ENCODE peak calls at places on chromosomes 11 and 22, in five cellular contexts. P, Z, L, S and C are unnamed samples.
A peak's percentile ranks its signal among the peaks of the same experiment; 100 is the strongest.

GRCh38 chr11:74739546-74740270 is 8.5 kb upstream of the CHRDL2 start:
- DNase-seq in P (peak; percentile 86), Z (peak; percentile 73), L (no peak), S (no peak), C (peak; percentile 73)

GRCh38 chr22:45263790-45264269 is 20.9 kb upstream of the UPK3A start:
- DNase-seq in P (peak; percentile 88), Z (peak; percentile 84), L (no peak), S (peak; percentile 76), C (peak; percentile 84)

GRCh38 chr11:57111646-57112045 is 70.1 kb upstream of the LRRC55 start:
- DNase-seq in P (no peak), Z (no peak), L (no peak), S (no peak), C (no peak)

GRCh38 chr11:37704791-37705190 is 1106.8 kb upstream of the RAG2 start:
- DNase-seq in P (no peak), Z (no peak), L (no peak), S (no peak), C (no peak)

GRCh38 chr11:131824766-131825165 is 454.4 kb downstream of the NTM start:
- DNase-seq in P (no peak), Z (peak; percentile 2), L (no peak), S (no peak), C (no peak)

GRCh38 chr11:130829801-130830562 is 86.3 kb downstream of the SNX19 start:
- DNase-seq in P (no peak), Z (no peak), L (no peak), S (no peak), C (no peak)

GRCh38 chr11:28228196-28228595 is 120.0 kb downstream of the METTL15 start:
- DNase-seq in P (no peak), Z (peak; percentile 68), L (no peak), S (no peak), C (no peak)

GRCh38 chr11:123144707-123145106 is 50.3 kb downstream of the CLMP start:
- DNase-seq in P (no peak), Z (no peak), L (no peak), S (no peak), C (no peak)

GRCh38 chr22:25066861-25067435 is 114.4 kb downstream of the KIAA1671 start:
- DNase-seq in P (no peak), Z (no peak), L (no peak), S (no peak), C (no peak)

GRCh38 chr11:75334976-75335375 is 16.5 kb downstream of the ARRB1 start:
- DNase-seq in P (peak; percentile 92), Z (no peak), L (no peak), S (no peak), C (peak; percentile 81)

GRCh38 chr11:33802414-33802950 is 28.2 kb upstream of the FBXO3 start:
- DNase-seq in P (peak; percentile 98), Z (peak; percentile 88), L (peak; percentile 82), S (peak; percentile 83), C (peak; percentile 90)

GRCh38 chr22:24001314-24001713 is 3.9 kb downstream of the GSTT4 start:
- DNase-seq in P (peak; percentile 45), Z (no peak), L (no peak), S (peak; percentile 72), C (peak; percentile 69)
- H2BK15ac ChIP-seq in P (no peak overlapping the region), Z (no peak overlapping the region), L (no peak overlapping the region), S (no peak overlapping the region), C (no peak overlapping the region)

GRCh38 chr11:12724301-12725046 is 50.3 kb downstream of the TEAD1 start:
- DNase-seq in P (peak; percentile 91), Z (peak; percentile 95), L (no peak), S (peak; percentile 77), C (peak; percentile 95)
- H2BK15ac ChIP-seq in P (no peak overlapping the region), Z (peak overlapping the region; percentile 8), L (no peak overlapping the region), S (no peak overlapping the region), C (no peak overlapping the region)

GRCh38 chr11:10603721-10604297 is 35.3 kb upstream of the LYVE1 start:
- DNase-seq in P (no peak), Z (no peak), L (no peak), S (no peak), C (no peak)
- H2BK15ac ChIP-seq in P (no peak overlapping the region), Z (peak overlapping the region; percentile 87), L (no peak overlapping the region), S (no peak overlapping the region), C (no peak overlapping the region)

GRCh38 chr22:30423296-30423958 is 2.1 kb upstream of the MTFP1 start:
- DNase-seq in P (no peak), Z (no peak), L (no peak), S (no peak), C (no peak)
- H2BK15ac ChIP-seq in P (no peak overlapping the region), Z (peak overlapping the region; percentile 43), L (peak overlapping the region; percentile 75), S (peak overlapping the region; percentile 76), C (no peak overlapping the region)

GRCh38 chr22:49962751-49963646 is 2.4 kb downstream of the PIM3 start:
- DNase-seq in P (no peak), Z (no peak), L (no peak), S (no peak), C (peak; percentile 26)
- H2BK15ac ChIP-seq in P (no peak overlapping the region), Z (peak overlapping the region; percentile 61), L (peak overlapping the region; percentile 92), S (peak overlapping the region; percentile 61), C (no peak overlapping the region)

DNA sequence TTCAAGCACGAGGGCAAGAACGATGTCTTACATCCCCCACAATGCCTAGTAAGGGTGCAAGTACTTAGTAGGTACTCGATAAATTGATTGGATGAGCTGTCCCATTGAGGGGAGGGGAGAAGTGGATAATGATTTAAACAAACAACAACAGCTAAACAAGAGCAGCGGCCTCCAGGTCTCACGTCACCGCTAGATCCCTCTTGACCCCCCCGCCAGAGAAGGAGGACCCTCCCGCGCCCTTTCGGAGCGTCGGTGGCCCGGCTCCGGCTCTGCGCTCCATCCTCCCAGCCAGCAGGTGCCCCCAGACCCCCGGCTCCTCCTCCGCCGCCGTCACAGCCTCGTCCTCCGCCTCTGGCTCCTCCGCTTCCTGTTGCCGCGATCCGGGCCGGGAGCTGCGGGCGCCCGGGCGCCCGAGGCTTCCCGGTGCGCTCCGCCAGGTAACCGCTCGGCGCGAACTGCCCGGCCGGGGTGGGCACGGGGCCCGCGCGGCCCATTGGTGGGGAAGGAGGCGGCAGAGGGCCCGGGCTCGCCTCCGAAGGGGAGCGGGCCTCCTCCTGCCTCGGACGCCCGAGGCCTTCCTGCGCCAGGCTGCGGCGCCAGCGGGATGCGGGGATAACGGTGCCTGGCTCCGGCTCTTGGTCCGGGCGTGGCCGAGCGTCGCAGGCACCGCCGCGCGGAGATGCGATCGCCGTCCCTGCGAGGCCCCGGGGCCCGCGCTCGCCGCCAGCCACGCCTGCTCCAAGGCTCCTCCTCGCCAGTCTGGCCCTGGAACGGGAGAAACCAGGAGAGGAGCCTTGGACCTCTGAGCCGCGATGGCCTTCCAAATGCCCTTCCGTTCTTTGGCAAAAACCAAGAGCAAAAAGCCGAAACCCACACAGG is at the start of gene TLCD5:
- DNase-seq in P (peak; percentile 94), Z (peak; percentile 68), L (peak; percentile 76), S (peak; percentile 91), C (peak; percentile 94)
- H2BK15ac ChIP-seq in P (no peak within 1 kb of the TSS), Z (peak within 1 kb of the TSS; percentile 97), L (peak within 1 kb of the TSS; percentile 18), S (peak within 1 kb of the TSS; percentile 4), C (no peak within 1 kb of the TSS)

GRCh38 chr11:48109046-48109666 is 107.5 kb upstream of the OR4B1 start:
- DNase-seq in P (peak; percentile 51), Z (peak; percentile 63), L (no peak), S (peak; percentile 13), C (no peak)
- H2BK15ac ChIP-seq in P (peak overlapping the region; percentile 45), Z (peak overlapping the region; percentile 78), L (no peak overlapping the region), S (no peak overlapping the region), C (no peak overlapping the region)